ENCODE peak calls at places on chromosome 3, in nine cellular contexts. G is GM23248; T is right cardiac atrium; N is uterus; F is CD4-positive, alpha-beta memory T cell; L is heart right ventricle; X is brain microvascular endothelial cell; W is aorta; R is endothelial cell of umbilical vein. A is an unnamed sample.
A peak's percentile ranks its signal among the peaks of the same experiment; 100 is the strongest.

GRCh38 chr3:132606085-132606484 is 9.0 kb downstream of the ACKR4 start:
- DNase-seq in G (peak; percentile 69), T (no peak), N (no peak), F (no peak), L (no peak), X (peak; percentile 18), W (no peak), R (no peak), A (no peak)

GRCh38 chr3:72361990-72362389 is 486.3 kb downstream of the SHQ1 start:
- DNase-seq in G (no peak), T (no peak), N (no peak), F (no peak), L (no peak), X (no peak), W (no peak), R (no peak), A (no peak)

GRCh38 chr3:190862209-190863118 is at the start of gene GMNC:
- DNase-seq in G (peak; percentile 88), T (peak; percentile 89), N (peak; percentile 60), F (no peak), L (peak; percentile 86), X (peak; percentile 76), W (peak; percentile 93), R (peak; percentile 66), A (peak; percentile 81)

GRCh38 chr3:37945803-37946530 is 44.6 kb upstream of the VILL start:
- DNase-seq in G (peak; percentile 47), T (no peak), N (no peak), F (no peak), L (no peak), X (peak; percentile 36), W (no peak), R (peak; percentile 87), A (no peak)

GRCh38 chr3:49165771-49166751 is at the start of gene CCDC71:
- DNase-seq in G (peak; percentile 88), T (peak; percentile 86), N (peak; percentile 78), F (peak; percentile 71), L (peak; percentile 83), X (peak; percentile 36), W (peak; percentile 94), R (peak; percentile 65), A (peak; percentile 79)

GRCh38 chr3:74443102-74443501 is 171.4 kb downstream of the CNTN3 start:
- DNase-seq in G (peak; percentile 75), T (no peak), N (no peak), F (no peak), L (no peak), X (no peak), W (no peak), R (no peak), A (no peak)

GRCh38 chr3:148464246-148464645 is 233.5 kb upstream of the AGTR1 start:
- DNase-seq in G (peak; percentile 44), T (no peak), N (no peak), F (no peak), L (no peak), X (peak; percentile 40), W (no peak), R (peak; percentile 57), A (no peak)

GRCh38 chr3:126460386-126460785 is 15.3 kb downstream of the ZXDC start:
- DNase-seq in G (no peak), T (no peak), N (no peak), F (no peak), L (no peak), X (no peak), W (peak; percentile 31), R (no peak), A (no peak)

GRCh38 chr3:145721273-145721805 is 439.6 kb downstream of the PLOD2 start:
- DNase-seq in G (no peak), T (no peak), N (no peak), F (no peak), L (no peak), X (no peak), W (no peak), R (no peak), A (no peak)

GRCh38 chr3:59772416-59773408 is 722.9 kb upstream of the CFAP20DC start:
- DNase-seq in G (no peak), T (no peak), N (no peak), F (peak; percentile 60), L (no peak), X (no peak), W (no peak), R (no peak), A (no peak)

GRCh38 chr3:54777141-54777540 is 150.7 kb downstream of the LRTM1 start:
- DNase-seq in G (peak; percentile 9), T (no peak), N (no peak), F (no peak), L (no peak), X (no peak), W (no peak), R (no peak), A (no peak)

GRCh38 chr3:37138816-37139215 is 35.6 kb downstream of the LRRFIP2 start:
- DNase-seq in G (no peak), T (no peak), N (no peak), F (no peak), L (no peak), X (no peak), W (no peak), R (no peak), A (no peak)

GRCh38 chr3:119034256-119035013 is at the start of gene IGSF11:
- DNase-seq in G (peak; percentile 71), T (peak; percentile 69), N (peak; percentile 36), F (peak; percentile 63), L (peak; percentile 66), X (peak; percentile 22), W (peak; percentile 84), R (peak; percentile 61), A (peak; percentile 50)

GRCh38 chr3:194983620-194984019 is 287.3 kb downstream of the XXYLT1 start:
- DNase-seq in G (no peak), T (no peak), N (no peak), F (no peak), L (no peak), X (no peak), W (no peak), R (no peak), A (no peak)

GRCh38 chr3:65030847-65031463 is 343.2 kb upstream of the ADAMTS9 start:
- DNase-seq in G (peak; percentile 65), T (no peak), N (no peak), F (no peak), L (no peak), X (peak; percentile 79), W (no peak), R (peak; percentile 34), A (no peak)

GRCh38 chr3:188740030-188740429 is 431.7 kb upstream of the TPRG1 start:
- DNase-seq in G (no peak), T (no peak), N (no peak), F (no peak), L (no peak), X (no peak), W (no peak), R (no peak), A (no peak)

GRCh38 chr3:169323580-169324453 is 339.7 kb downstream of the MECOM start:
- DNase-seq in G (peak; percentile 47), T (peak; percentile 49), N (no peak), F (no peak), L (peak; percentile 13), X (no peak), W (no peak), R (peak; percentile 77), A (no peak)

GRCh38 chr3:71728632-71729342 is 3.6 kb upstream of the EIF4E3 start:
- DNase-seq in G (peak; percentile 34), T (no peak), N (no peak), F (peak; percentile 30), L (peak; percentile 11), X (no peak), W (no peak), R (no peak), A (no peak)

GRCh38 chr3:131361464-131362421 is 19.8 kb upstream of the NUDT16 start:
- DNase-seq in G (peak; percentile 55), T (peak; percentile 87), N (peak; percentile 69), F (peak; percentile 3), L (peak; percentile 86), X (no peak), W (peak; percentile 91), R (peak; percentile 16), A (peak; percentile 93)

GRCh38 chr3:177426151-177426904 is 229.0 kb upstream of the TBL1XR1 start:
- DNase-seq in G (peak; percentile 40), T (no peak), N (no peak), F (no peak), L (no peak), X (no peak), W (no peak), R (no peak), A (no peak)
- H3K27ac ChIP-seq in G (no peak overlapping the region), T (no peak overlapping the region), N (peak overlapping the region; percentile 45), F (peak overlapping the region; percentile 46), L (no peak overlapping the region), X (no peak overlapping the region), W (no peak overlapping the region), R (no peak overlapping the region), A (peak overlapping the region; percentile 84)

DNA sequence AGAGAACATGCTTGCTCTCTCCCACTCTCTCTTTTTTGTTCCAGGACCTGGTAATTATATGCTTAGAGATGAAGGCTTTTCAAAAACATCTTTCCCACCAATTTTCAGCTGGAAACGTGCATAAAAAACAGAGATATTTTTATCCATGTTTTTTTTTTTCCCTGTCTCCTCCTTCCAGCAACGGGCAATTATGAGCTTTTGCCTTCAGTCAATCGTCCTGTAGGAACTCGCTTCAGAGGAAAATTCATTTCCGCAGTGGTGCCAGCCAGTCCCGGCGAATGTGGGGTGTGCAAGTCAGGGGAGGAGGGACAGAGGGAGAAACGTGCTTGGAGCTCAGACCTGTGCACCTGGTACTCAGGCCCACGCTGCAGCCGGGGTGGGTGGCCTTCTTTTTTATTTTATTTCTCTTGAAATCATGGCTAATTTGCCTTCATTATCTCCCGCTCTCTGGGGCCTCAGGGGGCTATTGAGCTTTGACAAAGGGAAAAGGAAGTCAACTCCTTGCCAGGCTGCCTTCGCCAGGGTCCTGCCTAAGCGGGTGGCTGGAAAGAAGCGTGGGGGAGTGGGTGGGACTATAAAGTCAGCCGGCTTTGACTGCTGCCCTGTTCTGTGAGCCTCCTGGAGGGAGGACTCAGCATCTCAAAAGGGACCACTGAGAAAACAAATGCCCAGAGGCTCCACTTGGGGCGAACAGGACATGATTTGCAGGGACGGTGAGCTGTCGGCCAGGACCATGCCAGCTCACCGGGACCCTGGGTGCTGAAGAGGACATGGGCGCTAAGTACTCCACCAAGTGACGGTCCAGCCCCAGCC is 5.6 kb downstream of the GRIP2 start:
- DNase-seq in G (no peak), T (no peak), N (no peak), F (no peak), L (no peak), X (no peak), W (peak; percentile 59), R (no peak), A (no peak)
- H3K27ac ChIP-seq in G (no peak overlapping the region), T (no peak overlapping the region), N (no peak overlapping the region), F (no peak overlapping the region), L (peak overlapping the region; percentile 91), X (no peak overlapping the region), W (no peak overlapping the region), R (no peak overlapping the region), A (peak overlapping the region; percentile 27)

GRCh38 chr3:121165397-121165837 is 257.4 kb downstream of the STXBP5L start:
- DNase-seq in G (no peak), T (no peak), N (no peak), F (no peak), L (no peak), X (no peak), W (no peak), R (no peak), A (no peak)
- H3K27ac ChIP-seq in G (no peak overlapping the region), T (no peak overlapping the region), N (no peak overlapping the region), F (no peak overlapping the region), L (no peak overlapping the region), X (no peak overlapping the region), W (no peak overlapping the region), R (no peak overlapping the region), A (no peak overlapping the region)

GRCh38 chr3:48082580-48083187 is 66.5 kb upstream of the MAP4 start:
- DNase-seq in G (no peak), T (no peak), N (no peak), F (no peak), L (no peak), X (no peak), W (no peak), R (no peak), A (no peak)
- H3K27ac ChIP-seq in G (no peak overlapping the region), T (peak overlapping the region; percentile 37), N (no peak overlapping the region), F (no peak overlapping the region), L (peak overlapping the region; percentile 37), X (no peak overlapping the region), W (no peak overlapping the region), R (no peak overlapping the region), A (no peak overlapping the region)